ENCODE peak calls at places on chromosomes 2 and 18, in ten cellular contexts. One of them, this sample, is unnamed.

GRCh38 chr18:25862881-25863600 is 227.4 kb downstream of the SS18 start:
- DNase-seq in nephron progenitor cell: no peak
- DNase-seq in BE2C: no peak
- DNase-seq in WERI-Rb-1: no peak
- DNase-seq in retinal pigment epithelial cell: no peak
- DNase-seq in K562: no peak
- DNase-seq in GM12864: no peak
- DNase-seq in tibial nerve: no peak
- DNase-seq in glutamatergic neuron: no peak
- DNase-seq in AG10803: peak
- DNase-seq in this sample: no peak

GRCh38 chr2:224221455-224221913 is 180.4 kb downstream of the FAM124B start:
- DNase-seq in nephron progenitor cell: no peak
- DNase-seq in BE2C: no peak
- DNase-seq in WERI-Rb-1: no peak
- DNase-seq in retinal pigment epithelial cell: peak
- DNase-seq in K562: no peak
- DNase-seq in GM12864: no peak
- DNase-seq in tibial nerve: no peak
- DNase-seq in glutamatergic neuron: no peak
- DNase-seq in AG10803: peak
- DNase-seq in this sample: no peak

GRCh38 chr2:239561448-239562001 is 160.7 kb upstream of the HDAC4 start:
- DNase-seq in nephron progenitor cell: no peak
- DNase-seq in BE2C: peak
- DNase-seq in WERI-Rb-1: no peak
- DNase-seq in retinal pigment epithelial cell: no peak
- DNase-seq in K562: no peak
- DNase-seq in GM12864: no peak
- DNase-seq in tibial nerve: peak
- DNase-seq in glutamatergic neuron: peak
- DNase-seq in AG10803: peak
- DNase-seq in this sample: no peak

GRCh38 chr2:12074126-12074883 is 327.9 kb downstream of the LPIN1 start:
- DNase-seq in nephron progenitor cell: no peak
- DNase-seq in BE2C: no peak
- DNase-seq in WERI-Rb-1: peak
- DNase-seq in retinal pigment epithelial cell: no peak
- DNase-seq in K562: peak
- DNase-seq in GM12864: no peak
- DNase-seq in tibial nerve: no peak
- DNase-seq in glutamatergic neuron: no peak
- DNase-seq in AG10803: no peak
- DNase-seq in this sample: no peak

GRCh38 chr2:88307817-88308216 is 137.7 kb downstream of the THNSL2 start:
- DNase-seq in nephron progenitor cell: no peak
- DNase-seq in BE2C: no peak
- DNase-seq in WERI-Rb-1: peak
- DNase-seq in retinal pigment epithelial cell: peak
- DNase-seq in K562: peak
- DNase-seq in GM12864: no peak
- DNase-seq in tibial nerve: no peak
- DNase-seq in glutamatergic neuron: no peak
- DNase-seq in AG10803: peak
- DNase-seq in this sample: peak

GRCh38 chr2:239193925-239194687 is 206.7 kb downstream of the HDAC4 start:
- DNase-seq in nephron progenitor cell: no peak
- DNase-seq in BE2C: no peak
- DNase-seq in WERI-Rb-1: no peak
- DNase-seq in retinal pigment epithelial cell: peak
- DNase-seq in K562: no peak
- DNase-seq in GM12864: no peak
- DNase-seq in tibial nerve: no peak
- DNase-seq in glutamatergic neuron: peak
- DNase-seq in AG10803: no peak
- DNase-seq in this sample: no peak

GRCh38 chr2:44429034-44429433 is 67.3 kb downstream of the CAMKMT start:
- DNase-seq in nephron progenitor cell: no peak
- DNase-seq in BE2C: no peak
- DNase-seq in WERI-Rb-1: no peak
- DNase-seq in retinal pigment epithelial cell: no peak
- DNase-seq in K562: no peak
- DNase-seq in GM12864: no peak
- DNase-seq in tibial nerve: no peak
- DNase-seq in glutamatergic neuron: no peak
- DNase-seq in AG10803: peak
- DNase-seq in this sample: no peak

GRCh38 chr2:39676342-39676741 is 10.6 kb downstream of the TMEM178A start:
- DNase-seq in nephron progenitor cell: no peak
- DNase-seq in BE2C: no peak
- DNase-seq in WERI-Rb-1: no peak
- DNase-seq in retinal pigment epithelial cell: no peak
- DNase-seq in K562: peak
- DNase-seq in GM12864: no peak
- DNase-seq in tibial nerve: no peak
- DNase-seq in glutamatergic neuron: no peak
- DNase-seq in AG10803: no peak
- DNase-seq in this sample: no peak

GRCh38 chr2:241678784-241679540 is 7.7 kb downstream of the DTYMK start:
- DNase-seq in nephron progenitor cell: no peak
- DNase-seq in BE2C: no peak
- DNase-seq in WERI-Rb-1: no peak
- DNase-seq in retinal pigment epithelial cell: no peak
- DNase-seq in K562: no peak
- DNase-seq in GM12864: no peak
- DNase-seq in tibial nerve: no peak
- DNase-seq in glutamatergic neuron: no peak
- DNase-seq in AG10803: no peak
- DNase-seq in this sample: no peak

GRCh38 chr2:30691948-30692828 is 115.1 kb downstream of the CAPN13 start:
- DNase-seq in nephron progenitor cell: no peak
- DNase-seq in BE2C: no peak
- DNase-seq in WERI-Rb-1: peak
- DNase-seq in retinal pigment epithelial cell: no peak
- DNase-seq in K562: no peak
- DNase-seq in GM12864: no peak
- DNase-seq in tibial nerve: no peak
- DNase-seq in glutamatergic neuron: no peak
- DNase-seq in AG10803: peak
- DNase-seq in this sample: peak
- TF ChIP-seq CTCF in nephron progenitor cell: no peak
- TF ChIP-seq CTCF in BE2C: peak
- TF ChIP-seq CTCF in WERI-Rb-1: peak
- TF ChIP-seq CTCF in retinal pigment epithelial cell: peak
- TF ChIP-seq CTCF in K562: peak
- TF ChIP-seq CTCF in GM12864: peak
- TF ChIP-seq CTCF in tibial nerve: no peak
- TF ChIP-seq CTCF in glutamatergic neuron: no peak
- TF ChIP-seq CTCF in AG10803: peak
- TF ChIP-seq CTCF in this sample: peak

GRCh38 chr2:110660558-110660957 is 17.3 kb downstream of the BUB1 start:
- DNase-seq in nephron progenitor cell: no peak
- DNase-seq in BE2C: no peak
- DNase-seq in WERI-Rb-1: no peak
- DNase-seq in retinal pigment epithelial cell: no peak
- DNase-seq in K562: no peak
- DNase-seq in GM12864: no peak
- DNase-seq in tibial nerve: no peak
- DNase-seq in glutamatergic neuron: no peak
- DNase-seq in AG10803: no peak
- DNase-seq in this sample: no peak
- TF ChIP-seq CTCF in nephron progenitor cell: no peak
- TF ChIP-seq CTCF in BE2C: no peak
- TF ChIP-seq CTCF in WERI-Rb-1: no peak
- TF ChIP-seq CTCF in retinal pigment epithelial cell: no peak
- TF ChIP-seq CTCF in K562: no peak
- TF ChIP-seq CTCF in GM12864: no peak
- TF ChIP-seq CTCF in tibial nerve: no peak
- TF ChIP-seq CTCF in glutamatergic neuron: no peak
- TF ChIP-seq CTCF in AG10803: no peak
- TF ChIP-seq CTCF in this sample: no peak

GRCh38 chr2:120278901-120279300 is 26.2 kb downstream of the RALB start:
- DNase-seq in nephron progenitor cell: no peak
- DNase-seq in BE2C: no peak
- DNase-seq in WERI-Rb-1: no peak
- DNase-seq in retinal pigment epithelial cell: no peak
- DNase-seq in K562: no peak
- DNase-seq in GM12864: no peak
- DNase-seq in tibial nerve: no peak
- DNase-seq in glutamatergic neuron: no peak
- DNase-seq in AG10803: no peak
- DNase-seq in this sample: no peak

GRCh38 chr2:120288016-120288373 is 35.3 kb downstream of the RALB start:
- DNase-seq in nephron progenitor cell: no peak
- DNase-seq in BE2C: no peak
- DNase-seq in WERI-Rb-1: no peak
- DNase-seq in retinal pigment epithelial cell: no peak
- DNase-seq in K562: no peak
- DNase-seq in GM12864: no peak
- DNase-seq in tibial nerve: no peak
- DNase-seq in glutamatergic neuron: no peak
- DNase-seq in AG10803: no peak
- DNase-seq in this sample: no peak

GRCh38 chr2:120279708-120280107 is 27.1 kb downstream of the RALB start:
- DNase-seq in nephron progenitor cell: no peak
- DNase-seq in BE2C: no peak
- DNase-seq in WERI-Rb-1: no peak
- DNase-seq in retinal pigment epithelial cell: no peak
- DNase-seq in K562: no peak
- DNase-seq in GM12864: no peak
- DNase-seq in tibial nerve: no peak
- DNase-seq in glutamatergic neuron: no peak
- DNase-seq in AG10803: no peak
- DNase-seq in this sample: no peak

GRCh38 chr2:120287183-120288015 is 34.7 kb downstream of the RALB start:
- DNase-seq in nephron progenitor cell: no peak
- DNase-seq in BE2C: no peak
- DNase-seq in WERI-Rb-1: no peak
- DNase-seq in retinal pigment epithelial cell: no peak
- DNase-seq in K562: no peak
- DNase-seq in GM12864: peak
- DNase-seq in tibial nerve: no peak
- DNase-seq in glutamatergic neuron: no peak
- DNase-seq in AG10803: peak
- DNase-seq in this sample: peak

GRCh38 chr2:120283649-120284048 is 31.0 kb downstream of the RALB start:
- DNase-seq in nephron progenitor cell: no peak
- DNase-seq in BE2C: no peak
- DNase-seq in WERI-Rb-1: no peak
- DNase-seq in retinal pigment epithelial cell: no peak
- DNase-seq in K562: no peak
- DNase-seq in GM12864: no peak
- DNase-seq in tibial nerve: no peak
- DNase-seq in glutamatergic neuron: no peak
- DNase-seq in AG10803: no peak
- DNase-seq in this sample: no peak
- TF ChIP-seq CTCF in nephron progenitor cell: no peak
- TF ChIP-seq CTCF in BE2C: no peak
- TF ChIP-seq CTCF in WERI-Rb-1: peak
- TF ChIP-seq CTCF in retinal pigment epithelial cell: peak
- TF ChIP-seq CTCF in K562: peak
- TF ChIP-seq CTCF in GM12864: peak
- TF ChIP-seq CTCF in tibial nerve: no peak
- TF ChIP-seq CTCF in glutamatergic neuron: no peak
- TF ChIP-seq CTCF in AG10803: no peak
- TF ChIP-seq CTCF in this sample: no peak

GRCh38 chr2:188456114-188456909 is 164.6 kb downstream of the GULP1 start:
- DNase-seq in nephron progenitor cell: no peak
- DNase-seq in BE2C: peak
- DNase-seq in WERI-Rb-1: peak
- DNase-seq in retinal pigment epithelial cell: no peak
- DNase-seq in K562: no peak
- DNase-seq in GM12864: no peak
- DNase-seq in tibial nerve: no peak
- DNase-seq in glutamatergic neuron: no peak
- DNase-seq in AG10803: no peak
- DNase-seq in this sample: no peak
- TF ChIP-seq CTCF in nephron progenitor cell: no peak
- TF ChIP-seq CTCF in BE2C: peak
- TF ChIP-seq CTCF in WERI-Rb-1: peak
- TF ChIP-seq CTCF in retinal pigment epithelial cell: peak
- TF ChIP-seq CTCF in K562: peak
- TF ChIP-seq CTCF in GM12864: peak
- TF ChIP-seq CTCF in tibial nerve: no peak
- TF ChIP-seq CTCF in glutamatergic neuron: no peak
- TF ChIP-seq CTCF in AG10803: no peak
- TF ChIP-seq CTCF in this sample: no peak

GRCh38 chr2:213490087-213490486 is 205.8 kb downstream of the SPAG16 start:
- DNase-seq in nephron progenitor cell: no peak
- DNase-seq in BE2C: no peak
- DNase-seq in WERI-Rb-1: no peak
- DNase-seq in retinal pigment epithelial cell: peak
- DNase-seq in K562: no peak
- DNase-seq in GM12864: no peak
- DNase-seq in tibial nerve: no peak
- DNase-seq in glutamatergic neuron: no peak
- DNase-seq in AG10803: no peak
- DNase-seq in this sample: peak
- TF ChIP-seq CTCF in nephron progenitor cell: no peak
- TF ChIP-seq CTCF in BE2C: peak
- TF ChIP-seq CTCF in WERI-Rb-1: no peak
- TF ChIP-seq CTCF in retinal pigment epithelial cell: peak
- TF ChIP-seq CTCF in K562: no peak
- TF ChIP-seq CTCF in GM12864: no peak
- TF ChIP-seq CTCF in tibial nerve: no peak
- TF ChIP-seq CTCF in glutamatergic neuron: no peak
- TF ChIP-seq CTCF in AG10803: no peak
- TF ChIP-seq CTCF in this sample: no peak